ENCODE peak calls at places on chromosome 22, in eight cellular contexts. X is GM23338, F is astrocyte of the cerebellum, P is K562, L is cardiac fibroblast, M is fibroblast of mammary gland, B is fibroblast of lung, C is neural progenitor cell. J is an unnamed sample.

GRCh38 chr22:50082961-50083461 is 2.2 kb downstream of the MLC1 start:
- DNase-seq in C (no peak), L (no peak), P (peak), F (no peak), X (no peak), M (no peak), B (no peak), J (no peak)

GRCh38 chr22:32880061-32880460 is 78.6 kb downstream of the TIMP3 start:
- DNase-seq in C (no peak), F (no peak), M (peak), B (peak), L (peak), P (no peak), X (no peak), J (no peak)

GRCh38 chr22:30606455-30607299 is at the start of gene TCN2:
- DNase-seq in X (peak), M (peak), L (peak), P (peak), B (peak), C (peak), F (peak), J (peak)

GRCh38 chr22:29702025-29702930 is 17.5 kb upstream of the CABP7 start:
- DNase-seq in L (peak), C (peak), P (no peak), M (no peak), X (no peak), B (no peak), F (no peak), J (no peak)

GRCh38 chr22:46390652-46391301 is 55.3 kb downstream of the TRMU start:
- DNase-seq in L (peak), P (peak), X (no peak), F (no peak), M (peak), B (peak), C (peak), J (no peak)

GRCh38 chr22:47299879-47300697 is 537.6 kb downstream of the TBC1D22A start:
- DNase-seq in M (no peak), X (no peak), L (no peak), F (no peak), P (no peak), C (no peak), B (no peak), J (no peak)

GRCh38 chr22:23537421-23537820 is 42.7 kb downstream of the IGLL1 start:
- DNase-seq in P (no peak), X (no peak), C (no peak), M (no peak), B (no peak), F (no peak), L (no peak), J (no peak)

GRCh38 chr22:23248583-23248982 is 68.3 kb downstream of the BCR start:
- DNase-seq in L (peak), C (peak), M (peak), P (peak), F (peak), X (peak), B (peak), J (no peak)

GRCh38 chr22:46731246-46732040 is 6.6 kb downstream of the CERK start:
- DNase-seq in C (peak), X (peak), M (no peak), L (no peak), F (no peak), B (no peak), P (no peak), J (no peak)

GRCh38 chr22:42635531-42635930 is 4.9 kb downstream of the ATP5MGL start:
- DNase-seq in X (no peak), L (peak), B (peak), F (no peak), P (no peak), C (no peak), M (peak), J (no peak)

GRCh38 chr22:38638734-38639133 is 17.5 kb downstream of the FAM227A start:
- DNase-seq in P (peak), B (no peak), M (no peak), L (no peak), C (no peak), F (no peak), X (no peak), J (no peak)

GRCh38 chr22:50243704-50244419 is 961 bp downstream of the TUBGCP6 start:
- DNase-seq in F (no peak), C (no peak), L (no peak), M (peak), P (no peak), B (no peak), X (no peak), J (no peak)

GRCh38 chr22:25961699-25962098 is 207.6 kb upstream of the SEZ6L start:
- DNase-seq in X (no peak), C (no peak), L (no peak), F (no peak), M (no peak), P (no peak), B (no peak), J (no peak)

GRCh38 chr22:48575567-48576332 is 1251.9 kb downstream of the BRD1 start:
- DNase-seq in C (peak), X (no peak), F (no peak), P (no peak), B (no peak), L (no peak), M (no peak), J (no peak)

GRCh38 chr22:41096391-41096790 is 4.0 kb downstream of the EP300 start:
- DNase-seq in B (no peak), P (no peak), M (no peak), X (no peak), C (no peak), L (no peak), F (no peak), J (no peak)

GRCh38 chr22:41094036-41094435 is 1.6 kb downstream of the EP300 start:
- DNase-seq in L (peak), F (no peak), X (peak), C (peak), M (peak), P (no peak), B (peak), J (no peak)

GRCh38 chr22:41099036-41099435 is 6.6 kb downstream of the EP300 start:
- DNase-seq in F (no peak), C (no peak), P (no peak), M (no peak), L (no peak), X (no peak), B (no peak), J (no peak)

GRCh38 chr22:41092847-41093371 is 517 bp downstream of the EP300 start:
- DNase-seq in F (no peak), B (peak), P (no peak), L (peak), C (peak), M (peak), X (peak), J (no peak)

GRCh38 chr22:41096841-41097240 is 4.4 kb downstream of the EP300 start:
- DNase-seq in L (no peak), F (no peak), X (no peak), P (no peak), M (no peak), B (peak), C (no peak), J (no peak)
- H3K4me3 ChIP-seq in L (no peak), F (no peak), X (peak), P (no peak), M (no peak), B (peak), C (no peak), J (no peak)

GRCh38 chr22:40818192-40818746 is 877 bp downstream of the SLC25A17 start:
- DNase-seq in C (no peak), L (no peak), X (no peak), M (no peak), P (no peak), F (no peak), B (no peak), J (no peak)

GRCh38 chr22:40817737-40818136 is 1.4 kb downstream of the SLC25A17 start:
- DNase-seq in P (no peak), B (no peak), X (no peak), L (no peak), C (no peak), F (no peak), M (no peak), J (no peak)

GRCh38 chr22:40819741-40820140 is 595 bp upstream of the SLC25A17 start:
- DNase-seq in L (peak), C (peak), F (no peak), B (peak), P (no peak), M (peak), X (peak), J (no peak)

GRCh38 chr22:40813912-40814315 is 5.2 kb downstream of the SLC25A17 start:
- DNase-seq in F (no peak), C (no peak), P (peak), L (no peak), B (no peak), M (no peak), X (no peak), J (no peak)

DNA sequence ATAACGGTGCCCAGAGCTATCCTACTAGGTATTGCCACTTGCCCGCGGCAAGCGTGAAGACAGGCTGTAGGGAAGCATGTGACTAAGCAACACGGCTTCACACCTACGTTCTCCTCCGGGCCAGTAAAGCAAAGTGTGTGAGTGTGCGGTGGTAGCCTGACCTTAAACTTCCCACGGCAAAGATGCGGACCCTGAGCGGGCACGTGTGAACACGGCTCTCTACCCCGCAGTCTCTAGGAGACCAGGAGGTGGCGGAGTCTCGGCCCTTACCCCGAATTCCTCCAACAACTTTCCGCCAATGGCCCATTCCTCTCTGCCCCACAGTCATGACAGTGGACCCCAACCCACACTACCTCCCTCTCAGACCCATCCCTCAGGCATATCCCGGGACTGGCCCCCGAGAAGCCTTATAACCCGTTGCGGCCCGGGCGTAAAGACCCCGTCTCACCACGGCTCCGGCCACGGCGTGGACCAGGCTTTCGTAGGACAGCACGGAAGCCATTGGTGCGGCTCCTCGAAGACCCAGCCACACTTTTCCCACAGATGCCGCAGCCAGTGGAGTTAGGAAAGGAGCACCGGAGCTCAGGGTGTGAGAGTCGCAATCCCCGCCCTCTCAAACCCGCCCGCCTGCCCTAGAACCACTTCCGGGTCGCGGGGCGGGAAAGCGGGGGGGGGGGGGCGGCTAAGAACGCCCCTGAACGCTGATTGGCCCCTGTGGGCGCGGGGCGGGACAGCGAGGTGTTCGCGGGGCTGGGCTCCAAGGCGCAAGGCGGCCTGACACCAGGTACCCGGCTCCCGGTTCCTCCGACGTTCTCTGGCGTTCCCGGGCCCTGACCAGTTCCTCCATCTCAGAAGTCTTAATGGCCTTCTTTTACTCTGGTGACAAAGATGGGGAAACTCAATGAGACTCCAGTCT is at the start of gene SLC25A17:
- DNase-seq in F (peak), C (peak), X (peak), L (peak), B (peak), P (peak), M (peak), J (peak)
- TF ChIP-seq CTCF in F (peak), C (peak), X (peak), L (peak), B (peak), P (peak), M (peak), J (peak)

DNA sequence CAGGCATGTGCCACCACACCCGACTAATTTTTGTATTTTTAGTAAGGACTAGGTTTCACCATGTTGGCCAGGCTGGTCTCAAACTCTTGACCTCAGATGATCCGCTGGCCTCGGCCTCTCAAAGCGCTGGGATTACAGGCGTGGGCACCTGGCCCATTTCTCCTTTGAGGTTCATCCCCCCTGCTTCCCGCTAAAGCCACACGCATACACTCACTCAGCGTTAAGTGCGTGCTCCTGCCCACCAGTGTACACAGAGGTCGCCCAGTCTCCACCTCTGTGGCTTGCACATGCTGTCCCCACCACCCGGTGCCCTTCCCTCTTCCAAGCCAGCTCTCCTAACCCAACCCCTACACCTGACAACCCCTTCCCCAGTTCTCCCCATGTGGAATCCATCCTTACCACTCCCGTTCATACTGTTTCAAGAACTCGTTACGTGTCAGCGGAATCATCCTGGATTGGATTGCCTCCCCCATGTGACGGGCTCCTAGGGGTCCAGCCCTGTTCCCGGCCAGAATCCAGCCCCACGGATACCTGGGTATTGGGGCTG is 15.7 kb upstream of the CYTH4 start:
- DNase-seq in C (no peak), X (no peak), L (no peak), B (no peak), M (no peak), P (no peak), F (no peak), J (no peak)
- H3K4me3 ChIP-seq in C (no peak), X (peak), L (peak), B (peak), M (peak), P (no peak), F (peak), J (peak)

GRCh38 chr22:18091916-18092526 is 14.2 kb downstream of the PEX26 start:
- DNase-seq in M (peak), L (peak), X (no peak), F (peak), B (peak), P (no peak), C (no peak), J (no peak)
- TF ChIP-seq CTCF in M (peak), L (no peak), X (no peak), F (peak), B (peak), P (no peak), C (no peak), J (no peak)

J was measured in HFF-Myc.